ENCODE peak calls at places on chromosome 16, in eight cellular contexts. One of them, this sample, is unnamed.

GRCh38 chr16:66566051-66566901 is at the start of gene CMTM1:
- DNase-seq in brain microvascular endothelial cell: no peak
- DNase-seq in transverse colon: no peak
- DNase-seq in ovary: no peak
- DNase-seq in CD8-positive, alpha-beta memory T cell: no peak
- DNase-seq in thoracic aorta: no peak
- DNase-seq in naive thymus-derived CD4-positive, alpha-beta T cell: no peak
- DNase-seq in lower lobe of right lung: no peak
- DNase-seq in this sample: no peak

GRCh38 chr16:46743232-46743719 is 4.9 kb downstream of the MYLK3 start:
- DNase-seq in brain microvascular endothelial cell: peak; percentile 11
- DNase-seq in transverse colon: no peak
- DNase-seq in ovary: no peak
- DNase-seq in CD8-positive, alpha-beta memory T cell: no peak
- DNase-seq in thoracic aorta: no peak
- DNase-seq in naive thymus-derived CD4-positive, alpha-beta T cell: no peak
- DNase-seq in lower lobe of right lung: no peak
- DNase-seq in this sample: no peak

GRCh38 chr16:49019081-49019633 is 262.5 kb downstream of the CBLN1 start:
- DNase-seq in brain microvascular endothelial cell: no peak
- DNase-seq in transverse colon: no peak
- DNase-seq in ovary: no peak
- DNase-seq in CD8-positive, alpha-beta memory T cell: no peak
- DNase-seq in thoracic aorta: no peak
- DNase-seq in naive thymus-derived CD4-positive, alpha-beta T cell: no peak
- DNase-seq in lower lobe of right lung: no peak
- DNase-seq in this sample: no peak

GRCh38 chr16:53084736-53085538 is 30.1 kb downstream of the CHD9 start:
- DNase-seq in brain microvascular endothelial cell: no peak
- DNase-seq in transverse colon: no peak
- DNase-seq in ovary: peak; percentile 33
- DNase-seq in CD8-positive, alpha-beta memory T cell: no peak
- DNase-seq in thoracic aorta: no peak
- DNase-seq in naive thymus-derived CD4-positive, alpha-beta T cell: no peak
- DNase-seq in lower lobe of right lung: no peak
- DNase-seq in this sample: no peak

GRCh38 chr16:22942812-22943211 is 128.8 kb downstream of the HS3ST2 start:
- DNase-seq in brain microvascular endothelial cell: no peak
- DNase-seq in transverse colon: no peak
- DNase-seq in ovary: no peak
- DNase-seq in CD8-positive, alpha-beta memory T cell: no peak
- DNase-seq in thoracic aorta: no peak
- DNase-seq in naive thymus-derived CD4-positive, alpha-beta T cell: no peak
- DNase-seq in lower lobe of right lung: no peak
- DNase-seq in this sample: no peak

GRCh38 chr16:88673685-88674398 is 11.0 kb upstream of the MVD start:
- DNase-seq in brain microvascular endothelial cell: no peak
- DNase-seq in transverse colon: no peak
- DNase-seq in ovary: no peak
- DNase-seq in CD8-positive, alpha-beta memory T cell: no peak
- DNase-seq in thoracic aorta: no peak
- DNase-seq in naive thymus-derived CD4-positive, alpha-beta T cell: no peak
- DNase-seq in lower lobe of right lung: no peak
- DNase-seq in this sample: no peak

GRCh38 chr16:24689128-24689527 is 40.3 kb upstream of the TNRC6A start:
- DNase-seq in brain microvascular endothelial cell: no peak
- DNase-seq in transverse colon: no peak
- DNase-seq in ovary: no peak
- DNase-seq in CD8-positive, alpha-beta memory T cell: no peak
- DNase-seq in thoracic aorta: no peak
- DNase-seq in naive thymus-derived CD4-positive, alpha-beta T cell: no peak
- DNase-seq in lower lobe of right lung: no peak
- DNase-seq in this sample: peak; percentile 27

GRCh38 chr16:61946019-61946418 is 90.2 kb downstream of the CDH8 start:
- DNase-seq in brain microvascular endothelial cell: no peak
- DNase-seq in transverse colon: no peak
- DNase-seq in ovary: no peak
- DNase-seq in CD8-positive, alpha-beta memory T cell: no peak
- DNase-seq in thoracic aorta: no peak
- DNase-seq in naive thymus-derived CD4-positive, alpha-beta T cell: no peak
- DNase-seq in lower lobe of right lung: no peak
- DNase-seq in this sample: no peak

GRCh38 chr16:2966043-2966802 is 2.1 kb downstream of the KREMEN2 start:
- DNase-seq in brain microvascular endothelial cell: no peak
- DNase-seq in transverse colon: peak; percentile 8
- DNase-seq in ovary: peak; percentile 13
- DNase-seq in CD8-positive, alpha-beta memory T cell: no peak
- DNase-seq in thoracic aorta: no peak
- DNase-seq in naive thymus-derived CD4-positive, alpha-beta T cell: no peak
- DNase-seq in lower lobe of right lung: peak; percentile 34
- DNase-seq in this sample: no peak

GRCh38 chr16:2963074-2963610 is 933 bp upstream of the KREMEN2 start:
- DNase-seq in brain microvascular endothelial cell: no peak
- DNase-seq in transverse colon: peak; percentile 8
- DNase-seq in ovary: peak; percentile 18
- DNase-seq in CD8-positive, alpha-beta memory T cell: peak; percentile 38
- DNase-seq in thoracic aorta: no peak
- DNase-seq in naive thymus-derived CD4-positive, alpha-beta T cell: no peak
- DNase-seq in lower lobe of right lung: peak; percentile 34
- DNase-seq in this sample: no peak

GRCh38 chr16:2962334-2963073 is 1.6 kb upstream of the KREMEN2 start:
- DNase-seq in brain microvascular endothelial cell: no peak
- DNase-seq in transverse colon: no peak
- DNase-seq in ovary: peak; percentile 11
- DNase-seq in CD8-positive, alpha-beta memory T cell: no peak
- DNase-seq in thoracic aorta: no peak
- DNase-seq in naive thymus-derived CD4-positive, alpha-beta T cell: no peak
- DNase-seq in lower lobe of right lung: no peak
- DNase-seq in this sample: no peak

GRCh38 chr16:2963611-2964415 is at the start of gene KREMEN2:
- DNase-seq in brain microvascular endothelial cell: no peak
- DNase-seq in transverse colon: peak; percentile 21
- DNase-seq in ovary: peak; percentile 26
- DNase-seq in CD8-positive, alpha-beta memory T cell: peak; percentile 25
- DNase-seq in thoracic aorta: no peak
- DNase-seq in naive thymus-derived CD4-positive, alpha-beta T cell: peak; percentile 21
- DNase-seq in lower lobe of right lung: peak; percentile 54
- DNase-seq in this sample: no peak

DNA sequence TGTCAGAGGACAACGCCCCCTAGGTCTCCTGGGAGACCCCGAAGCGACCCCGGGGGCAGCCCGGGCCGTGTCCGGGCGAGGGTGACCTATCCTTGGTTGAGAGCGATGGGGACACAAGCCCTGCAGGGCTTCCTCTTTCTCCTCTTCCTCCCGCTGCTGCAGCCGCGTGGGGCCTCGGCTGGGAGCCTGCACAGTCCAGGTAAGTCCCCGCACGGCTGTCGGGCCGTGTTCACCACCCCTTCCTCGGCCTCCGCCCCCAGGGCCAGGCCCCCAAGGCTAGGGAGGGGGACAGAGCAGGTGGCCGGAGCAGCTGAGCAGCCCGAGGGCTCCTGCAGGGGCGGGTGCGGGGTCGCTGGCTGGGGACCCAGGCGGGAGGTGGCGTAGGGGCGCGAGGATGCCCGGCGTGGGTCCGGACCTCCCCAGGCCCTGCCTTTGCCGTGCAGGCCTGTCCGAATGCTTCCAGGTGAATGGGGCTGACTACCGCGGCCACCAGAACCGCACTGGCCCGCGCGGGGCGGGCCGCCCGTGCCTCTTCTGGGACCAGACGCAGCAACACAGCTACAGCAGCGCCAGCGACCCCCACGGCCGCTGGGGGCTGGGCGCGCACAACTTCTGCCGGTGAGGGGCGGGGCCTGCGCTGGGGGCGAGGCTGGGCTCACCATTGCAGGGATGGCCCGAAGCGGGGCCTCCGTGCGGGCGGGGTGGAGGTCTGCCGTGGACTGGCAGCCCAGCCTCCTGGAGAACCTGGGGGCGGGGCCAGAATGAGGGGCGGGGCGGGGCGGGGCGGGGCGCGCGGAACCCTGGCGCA is 545 bp downstream of the KREMEN2 start:
- DNase-seq in brain microvascular endothelial cell: no peak
- DNase-seq in transverse colon: peak; percentile 58
- DNase-seq in ovary: no peak
- DNase-seq in CD8-positive, alpha-beta memory T cell: peak; percentile 48
- DNase-seq in thoracic aorta: no peak
- DNase-seq in naive thymus-derived CD4-positive, alpha-beta T cell: peak; percentile 42
- DNase-seq in lower lobe of right lung: peak; percentile 57
- DNase-seq in this sample: no peak
- H3K27me3 ChIP-seq in brain microvascular endothelial cell: peaks cover 52% of the 10 kb centered on the region
- H3K27me3 ChIP-seq in transverse colon: peaks cover 86% of the 10 kb centered on the region
- H3K27me3 ChIP-seq in ovary: peaks cover 10% of the 10 kb centered on the region
- H3K27me3 ChIP-seq in CD8-positive, alpha-beta memory T cell: peaks cover 40% of the 10 kb centered on the region
- H3K27me3 ChIP-seq in thoracic aorta: peaks cover 36% of the 10 kb centered on the region
- H3K27me3 ChIP-seq in naive thymus-derived CD4-positive, alpha-beta T cell: peaks cover 28% of the 10 kb centered on the region
- H3K27me3 ChIP-seq in lower lobe of right lung: peaks cover 73% of the 10 kb centered on the region
- H3K27me3 ChIP-seq in this sample: no peaks in the 10 kb centered on the region

GRCh38 chr16:54286067-54286329 is 589 bp downstream of the IRX3 start:
- DNase-seq in brain microvascular endothelial cell: no peak
- DNase-seq in transverse colon: no peak
- DNase-seq in ovary: no peak
- DNase-seq in CD8-positive, alpha-beta memory T cell: no peak
- DNase-seq in thoracic aorta: no peak
- DNase-seq in naive thymus-derived CD4-positive, alpha-beta T cell: no peak
- DNase-seq in lower lobe of right lung: no peak
- DNase-seq in this sample: no peak

GRCh38 chr16:54287758-54288591 is 1.4 kb upstream of the IRX3 start:
- DNase-seq in brain microvascular endothelial cell: no peak
- DNase-seq in transverse colon: no peak
- DNase-seq in ovary: no peak
- DNase-seq in CD8-positive, alpha-beta memory T cell: no peak
- DNase-seq in thoracic aorta: no peak
- DNase-seq in naive thymus-derived CD4-positive, alpha-beta T cell: no peak
- DNase-seq in lower lobe of right lung: peak; percentile 66
- DNase-seq in this sample: no peak

GRCh38 chr16:54288592-54289241 is 2.1 kb upstream of the IRX3 start:
- DNase-seq in brain microvascular endothelial cell: no peak
- DNase-seq in transverse colon: no peak
- DNase-seq in ovary: no peak
- DNase-seq in CD8-positive, alpha-beta memory T cell: no peak
- DNase-seq in thoracic aorta: no peak
- DNase-seq in naive thymus-derived CD4-positive, alpha-beta T cell: no peak
- DNase-seq in lower lobe of right lung: no peak
- DNase-seq in this sample: no peak

GRCh38 chr16:54286330-54287017 is at the start of gene IRX3:
- DNase-seq in brain microvascular endothelial cell: peak; percentile 63
- DNase-seq in transverse colon: peak; percentile 13
- DNase-seq in ovary: peak; percentile 44
- DNase-seq in CD8-positive, alpha-beta memory T cell: no peak
- DNase-seq in thoracic aorta: no peak
- DNase-seq in naive thymus-derived CD4-positive, alpha-beta T cell: no peak
- DNase-seq in lower lobe of right lung: peak; percentile 91
- DNase-seq in this sample: no peak

DNA sequence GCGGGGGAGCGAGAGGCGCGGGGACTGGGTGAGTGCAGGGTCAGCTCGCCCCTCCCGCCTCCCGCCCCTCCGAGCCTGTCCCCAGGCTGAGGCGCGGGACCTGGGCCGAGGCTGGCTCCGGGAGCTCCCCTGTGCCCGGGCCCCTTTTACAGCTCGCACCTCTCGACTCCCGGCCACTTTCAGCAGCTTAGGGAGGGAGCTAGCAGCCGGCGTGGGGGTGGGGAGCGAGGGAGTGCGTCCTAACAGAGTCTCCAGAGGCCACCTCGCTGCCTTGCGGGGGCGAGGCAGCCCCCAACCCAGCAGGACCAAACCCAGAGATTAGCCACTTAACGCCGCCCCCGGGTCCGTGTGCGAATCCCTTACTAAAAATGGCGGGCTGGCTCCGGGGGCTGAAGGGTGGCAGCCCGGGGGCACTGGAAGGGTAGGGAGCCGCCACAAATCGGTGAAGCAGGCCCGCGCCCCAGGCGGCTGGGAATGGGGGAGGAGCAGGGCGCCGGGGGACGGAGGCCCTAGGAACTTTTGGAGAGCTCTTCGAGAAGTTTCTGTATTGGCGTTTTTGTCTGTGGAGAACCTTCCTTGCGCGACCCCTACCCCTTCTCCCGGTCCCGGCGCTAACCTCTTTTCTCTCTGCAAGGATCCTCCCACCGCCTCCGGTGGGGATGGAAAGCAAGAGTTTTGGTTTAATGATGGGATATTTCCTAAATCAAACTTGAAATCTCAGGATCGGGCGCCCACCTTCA is 601 bp upstream of the IRX3 start:
- DNase-seq in brain microvascular endothelial cell: no peak
- DNase-seq in transverse colon: no peak
- DNase-seq in ovary: peak; percentile 24
- DNase-seq in CD8-positive, alpha-beta memory T cell: no peak
- DNase-seq in thoracic aorta: no peak
- DNase-seq in naive thymus-derived CD4-positive, alpha-beta T cell: no peak
- DNase-seq in lower lobe of right lung: peak; percentile 86
- DNase-seq in this sample: no peak
- H3K27ac ChIP-seq in brain microvascular endothelial cell: no peak overlapping the region
- H3K27ac ChIP-seq in transverse colon: no peak overlapping the region
- H3K27ac ChIP-seq in ovary: no peak overlapping the region
- H3K27ac ChIP-seq in CD8-positive, alpha-beta memory T cell: no peak overlapping the region
- H3K27ac ChIP-seq in thoracic aorta: no peak overlapping the region
- H3K27ac ChIP-seq in naive thymus-derived CD4-positive, alpha-beta T cell: no peak overlapping the region
- H3K27ac ChIP-seq in lower lobe of right lung: peak overlapping the region; percentile 84
- H3K27ac ChIP-seq in this sample: no peak overlapping the region

DNA sequence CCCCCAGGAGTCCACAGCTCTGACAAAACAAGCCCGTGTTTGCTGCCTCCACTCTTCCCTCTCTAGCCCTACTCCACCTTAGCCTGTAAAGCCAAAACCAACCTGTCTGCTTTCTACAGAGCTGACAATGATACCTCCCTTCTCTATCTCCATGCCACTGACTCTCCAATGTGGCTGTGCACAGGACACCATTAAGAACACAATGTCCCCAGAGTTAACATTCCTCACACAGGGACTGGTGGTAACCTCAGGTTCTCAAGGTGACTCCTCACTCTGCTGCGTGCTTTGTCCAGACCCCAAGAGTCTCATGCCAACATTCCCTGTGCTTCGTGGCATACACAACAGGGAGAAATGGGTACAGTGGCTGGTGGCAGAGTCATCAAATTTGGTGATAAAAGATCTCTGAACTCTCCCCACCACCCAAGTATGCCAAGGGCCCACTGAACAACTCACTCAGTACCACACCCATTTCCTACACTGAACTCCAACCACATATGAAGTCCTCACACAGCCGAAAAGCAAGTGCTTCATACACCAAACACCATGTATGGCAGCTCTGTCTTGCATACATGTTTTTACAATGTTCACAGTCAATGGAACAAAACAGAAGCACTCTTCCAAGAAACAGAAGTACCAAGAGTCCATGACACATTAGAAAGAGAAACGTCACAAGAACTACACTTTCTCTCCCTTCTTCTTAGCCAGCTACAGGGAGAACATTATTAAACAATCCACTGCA is 21.1 kb downstream of the CSNK2A2 start:
- DNase-seq in brain microvascular endothelial cell: no peak
- DNase-seq in transverse colon: no peak
- DNase-seq in ovary: no peak
- DNase-seq in CD8-positive, alpha-beta memory T cell: peak; percentile 27
- DNase-seq in thoracic aorta: no peak
- DNase-seq in naive thymus-derived CD4-positive, alpha-beta T cell: peak; percentile 49
- DNase-seq in lower lobe of right lung: no peak
- DNase-seq in this sample: no peak
- H3K4me3 ChIP-seq in brain microvascular endothelial cell: no peak overlapping the region
- H3K4me3 ChIP-seq in transverse colon: no peak overlapping the region
- H3K4me3 ChIP-seq in ovary: no peak overlapping the region
- H3K4me3 ChIP-seq in CD8-positive, alpha-beta memory T cell: peak overlapping the region; percentile 19
- H3K4me3 ChIP-seq in thoracic aorta: no peak overlapping the region
- H3K4me3 ChIP-seq in naive thymus-derived CD4-positive, alpha-beta T cell: peak overlapping the region; percentile 13
- H3K4me3 ChIP-seq in lower lobe of right lung: no peak overlapping the region
- H3K4me3 ChIP-seq in this sample: no peak overlapping the region

DNA sequence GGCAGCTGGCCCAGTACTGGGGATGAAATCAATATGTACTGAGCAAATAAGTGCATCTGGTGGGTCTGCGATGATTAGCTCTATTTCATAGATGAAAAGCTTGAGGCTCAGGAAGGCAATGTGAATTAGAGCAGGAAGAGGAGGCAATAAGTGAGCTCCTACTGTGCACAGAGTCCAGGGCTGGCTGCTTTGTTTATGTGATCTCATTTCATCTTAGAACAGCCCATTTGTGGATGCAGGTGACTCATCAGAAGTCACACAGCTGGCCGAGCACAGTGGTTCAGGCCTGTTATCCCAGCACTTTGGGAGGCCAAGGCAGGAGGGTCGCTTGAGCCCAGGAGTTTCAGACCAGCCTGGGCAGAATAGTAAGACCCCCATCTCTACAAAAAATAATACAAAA is 7.1 kb downstream of the TMEM114 start:
- DNase-seq in brain microvascular endothelial cell: peak; percentile 58
- DNase-seq in transverse colon: no peak
- DNase-seq in ovary: no peak
- DNase-seq in CD8-positive, alpha-beta memory T cell: no peak
- DNase-seq in thoracic aorta: no peak
- DNase-seq in naive thymus-derived CD4-positive, alpha-beta T cell: no peak
- DNase-seq in lower lobe of right lung: no peak
- DNase-seq in this sample: no peak
- H3K27me3 ChIP-seq in brain microvascular endothelial cell: peaks cover 6% of the 10 kb centered on the region
- H3K27me3 ChIP-seq in transverse colon: peaks cover 11% of the 10 kb centered on the region
- H3K27me3 ChIP-seq in ovary: no peaks in the 10 kb centered on the region
- H3K27me3 ChIP-seq in CD8-positive, alpha-beta memory T cell: peaks cover 6% of the 10 kb centered on the region
- H3K27me3 ChIP-seq in thoracic aorta: no peaks in the 10 kb centered on the region
- H3K27me3 ChIP-seq in naive thymus-derived CD4-positive, alpha-beta T cell: no peaks in the 10 kb centered on the region
- H3K27me3 ChIP-seq in lower lobe of right lung: peaks cover 18% of the 10 kb centered on the region
- H3K27me3 ChIP-seq in this sample: no peaks in the 10 kb centered on the region

This sample was measured in iPS DF 6.9.